ENCODE peak calls at places on chromosomes 7 and 10, in five cellular contexts. L, W, X, T and F are unnamed samples.
A peak's percentile ranks its signal among the peaks of the same experiment; 100 is the strongest.

GRCh38 chr10:101099901-101100300 is 31.2 kb upstream of the TLX1 start:
- DNase-seq in L (no peak), T (no peak), W (no peak), X (no peak), F (no peak)

GRCh38 chr10:103295391-103296044 is 18.6 kb downstream of the INA start:
- DNase-seq in L (no peak), T (no peak), W (no peak), X (no peak), F (no peak)

GRCh38 chr10:18554479-18554878 is 96.9 kb downstream of the NSUN6 start:
- DNase-seq in W (no peak), L (no peak), X (no peak), T (no peak), F (no peak)

GRCh38 chr10:94103902-94104301 is 110.2 kb downstream of the PLCE1 start:
- DNase-seq in T (no peak), W (peak; percentile 75), L (no peak), X (no peak), F (peak; percentile 28)

GRCh38 chr10:21475393-21475792 is 50.1 kb downstream of the SKIDA1 start:
- DNase-seq in X (no peak), L (no peak), W (no peak), T (peak; percentile 13), F (no peak)

GRCh38 chr7:2736411-2736914 is 48.5 kb downstream of the AMZ1 start:
- DNase-seq in X (no peak), L (no peak), T (peak; percentile 54), W (no peak), F (peak; percentile 33)

GRCh38 chr7:141941075-141941474 is 5.7 kb downstream of the CLEC5A start:
- DNase-seq in T (no peak), L (no peak), X (no peak), W (no peak), F (no peak)

GRCh38 chr7:86929293-86930109 is 130.0 kb downstream of the ELAPOR2 start:
- DNase-seq in X (no peak), W (no peak), T (no peak), L (no peak), F (no peak)

GRCh38 chr10:111281516-111281915 is 204.7 kb downstream of the ADRA2A start:
- DNase-seq in T (no peak), X (peak; percentile 8), L (no peak), W (no peak), F (peak; percentile 37)

GRCh38 chr7:37354661-37355131 is 94.0 kb downstream of the ELMO1 start:
- DNase-seq in T (peak; percentile 90), W (no peak), X (no peak), L (peak; percentile 79), F (no peak)

GRCh38 chr7:139232377-139232717 is 1.3 kb downstream of the UBN2 start:
- DNase-seq in T (no peak), X (no peak), W (no peak), L (no peak), F (no peak)

GRCh38 chr10:47043928-47044544 is 132.8 kb downstream of the PTPN20 start:
- DNase-seq in X (no peak), T (no peak), W (no peak), L (no peak), F (no peak)

GRCh38 chr7:82105463-82105862 is 335.6 kb upstream of the HGF start:
- DNase-seq in W (peak; percentile 16), L (no peak), T (no peak), X (no peak), F (peak; percentile 44)

GRCh38 chr10:10528563-10528910 is 489.1 kb upstream of the CELF2 start:
- DNase-seq in L (no peak), W (no peak), T (no peak), X (no peak), F (no peak)
- H3K9me3 ChIP-seq in L (no peaks in the 10 kb centered on the region), W (no peaks in the 10 kb centered on the region), T (no peaks in the 10 kb centered on the region), X (no peaks in the 10 kb centered on the region), F (peaks cover 3% of the 10 kb centered on the region)

DNA sequence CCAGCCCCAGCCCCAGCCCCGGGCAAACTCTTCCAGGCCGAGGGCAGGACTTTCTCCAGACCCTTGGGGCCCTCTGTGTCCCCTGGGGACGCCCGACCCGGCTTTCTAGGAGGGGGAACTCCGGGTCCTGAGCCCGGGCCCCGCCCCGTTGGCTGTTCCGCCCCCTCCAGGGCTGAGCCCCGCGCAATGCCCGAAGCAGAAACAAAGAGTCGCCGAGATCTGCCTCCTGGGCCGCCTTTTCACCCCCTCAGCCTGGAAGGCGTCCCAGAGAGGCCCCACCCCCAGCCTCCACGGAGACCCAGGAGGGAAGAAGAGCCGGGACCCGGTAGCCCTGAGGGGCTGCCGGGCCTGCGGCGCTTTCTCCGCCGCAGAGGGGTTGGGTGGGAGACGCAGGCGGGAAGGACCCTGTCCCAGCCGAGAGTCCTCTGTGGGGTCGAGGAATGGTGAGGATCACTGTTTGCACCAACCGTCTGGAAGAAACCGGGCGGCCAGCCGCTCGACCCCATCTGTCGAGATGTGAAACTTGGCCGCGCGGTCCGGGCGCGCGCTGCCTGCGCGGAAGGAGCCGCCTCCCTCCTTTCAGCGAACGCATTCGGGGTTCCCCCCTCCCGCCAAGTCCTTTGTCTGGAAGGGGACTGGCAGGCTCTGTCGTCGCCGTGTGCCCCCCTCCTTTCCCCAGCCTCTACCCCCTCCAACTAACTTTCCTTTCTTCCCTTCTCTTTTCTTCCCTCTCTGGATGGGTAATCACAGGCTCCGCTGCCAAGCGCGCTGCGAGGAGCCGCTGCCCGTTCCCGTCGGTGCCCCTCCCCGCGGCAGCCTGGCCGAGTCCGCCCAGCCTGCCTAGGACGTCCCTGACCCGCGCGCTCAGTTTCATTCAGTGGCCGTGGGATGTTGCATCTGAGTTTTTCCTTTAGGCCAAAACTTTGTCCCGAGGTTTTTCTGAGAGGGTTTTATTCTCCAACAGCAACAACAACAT is 10.2 kb downstream of the EN2 start:
- DNase-seq in T (no peak), X (peak; percentile 48), W (no peak), L (no peak), F (no peak)
- H3K27ac ChIP-seq in T (no peak overlapping the region), X (no peak overlapping the region), W (no peak overlapping the region), L (no peak overlapping the region), F (no peak overlapping the region)

GRCh38 chr10:129523031-129523722 is 56.1 kb downstream of the MGMT start:
- DNase-seq in T (no peak), W (no peak), L (no peak), X (no peak), F (no peak)

GRCh38 chr10:129526943-129527342 is 59.9 kb downstream of the MGMT start:
- DNase-seq in X (no peak), T (no peak), L (no peak), W (no peak), F (no peak)

GRCh38 chr10:129528376-129528978 is 61.4 kb downstream of the MGMT start:
- DNase-seq in W (no peak), T (no peak), L (no peak), X (no peak), F (no peak)

GRCh38 chr10:129523723-129524316 is 56.8 kb downstream of the MGMT start:
- DNase-seq in L (no peak), W (no peak), T (no peak), X (no peak), F (no peak)

DNA sequence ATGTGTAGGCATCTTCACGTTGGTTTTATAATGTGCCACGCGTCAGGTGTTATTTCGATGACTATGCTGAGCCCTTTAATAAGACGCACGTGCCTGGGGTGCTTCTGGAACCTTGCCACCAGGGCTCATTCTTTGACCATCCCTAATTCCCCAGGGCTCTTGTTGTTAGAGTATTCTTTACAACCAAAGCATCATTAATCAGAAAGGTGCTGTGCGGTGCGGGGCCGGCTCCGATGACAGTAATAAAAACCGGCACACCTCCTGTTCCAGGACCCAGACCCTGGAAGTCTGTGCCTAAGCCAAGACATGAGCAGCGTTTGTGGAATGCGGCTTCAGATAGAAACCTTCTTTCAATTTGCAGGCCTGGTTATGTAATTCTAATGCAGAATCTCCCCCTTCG is 58.4 kb downstream of the MGMT start:
- DNase-seq in X (no peak), T (no peak), L (no peak), W (peak; percentile 24), F (no peak)
- H3K4me3 ChIP-seq in X (no peak overlapping the region), T (no peak overlapping the region), L (peak overlapping the region; percentile 19), W (no peak overlapping the region), F (no peak overlapping the region)

GRCh38 chr7:57384380-57384779 is 65.6 kb upstream of the ZNF716 start:
- DNase-seq in X (no peak), L (no peak), T (no peak), W (no peak), F (no peak)

GRCh38 chr7:57385668-57386067 is 64.3 kb upstream of the ZNF716 start:
- DNase-seq in X (no peak), W (no peak), L (no peak), T (no peak), F (no peak)

DNA sequence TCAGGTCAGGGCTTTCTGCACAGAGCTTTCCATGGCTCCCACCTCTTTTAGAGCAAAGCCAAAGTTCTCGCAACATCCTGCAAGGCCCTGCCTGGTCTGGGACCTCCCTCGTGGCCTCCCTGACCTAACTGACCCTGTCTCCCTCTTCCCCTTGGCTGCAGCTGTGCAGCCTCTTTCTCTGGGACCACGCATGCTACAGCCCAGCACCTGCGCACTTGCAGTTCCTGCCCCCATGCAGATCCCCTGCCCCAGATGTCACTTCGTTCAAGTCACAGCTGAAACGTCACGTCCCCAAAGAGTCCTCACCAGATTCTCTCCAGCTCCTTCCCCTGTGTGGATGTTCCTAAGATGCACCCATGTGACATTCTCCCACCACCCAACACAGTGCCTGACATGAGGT is 61.2 kb upstream of the ZNF716 start:
- DNase-seq in X (no peak), T (no peak), W (no peak), L (no peak), F (no peak)
- H3K9me3 ChIP-seq in X (no peaks in the 10 kb centered on the region), T (peaks cover 5% of the 10 kb centered on the region), W (peaks cover 64% of the 10 kb centered on the region), L (peaks cover 5% of the 10 kb centered on the region), F (no peaks in the 10 kb centered on the region)

GRCh38 chr7:76073335-76073990 is 25.6 kb downstream of the MDH2 start:
- DNase-seq in W (no peak), T (no peak), L (no peak), X (peak; percentile 37), F (no peak)
- H3K27ac ChIP-seq in W (no peak overlapping the region), T (no peak overlapping the region), L (no peak overlapping the region), X (no peak overlapping the region), F (no peak overlapping the region)

GRCh38 chr10:77927343-77928256 is 1.0 kb upstream of the DLG5 start:
- DNase-seq in X (no peak), W (no peak), T (no peak), L (no peak), F (no peak)
- H3K4me3 ChIP-seq in X (peak overlapping the region; percentile 85), W (peak overlapping the region; percentile 83), T (peak overlapping the region; percentile 93), L (peak overlapping the region; percentile 96), F (peak overlapping the region; percentile 97)

GRCh38 chr7:157796846-157797245 is 460.0 kb downstream of the DNAJB6 start:
- DNase-seq in X (no peak), W (no peak), T (no peak), L (no peak), F (no peak)
- H3K9me3 ChIP-seq in X (no peaks in the 10 kb centered on the region), W (peaks cover 94% of the 10 kb centered on the region), T (no peaks in the 10 kb centered on the region), L (no peaks in the 10 kb centered on the region), F (peaks cover 14% of the 10 kb centered on the region)